ENCODE peak calls at places on chromosomes 7 and 10, in eight cellular contexts. C is right cardiac atrium; P is CD8-positive, alpha-beta memory T cell; D is T-helper 1 cell; I is left ventricle myocardium inferior; U is activated CD4-positive, alpha-beta T cell treated with anti-CD3 and anti-CD28 coated beads for 48 hours; J is AG09309; H is D341Med. W is an unnamed sample.

GRCh38 chr10:61786728-61787127 is 114.8 kb upstream of the ARID5B start:
- DNase-seq in C (no peak), P (no peak), D (no peak), I (no peak), U (peak; percentile 31), J (peak; percentile 42), H (no peak), W (no peak)

GRCh38 chr10:656883-657282 is 32.6 kb downstream of the DIP2C start:
- DNase-seq in C (no peak), P (no peak), D (no peak), I (no peak), U (no peak), J (no peak), H (no peak), W (no peak)

GRCh38 chr7:134991469-134992339 is 5.4 kb downstream of the AGBL3 start:
- DNase-seq in C (no peak), P (no peak), D (no peak), I (no peak), U (no peak), J (no peak), H (no peak), W (no peak)

GRCh38 chr10:70412356-70412755 is 8.4 kb downstream of the EIF4EBP2 start:
- DNase-seq in C (no peak), P (no peak), D (no peak), I (no peak), U (no peak), J (no peak), H (no peak), W (no peak)

GRCh38 chr7:37432240-37432917 is 16.3 kb downstream of the ELMO1 start:
- DNase-seq in C (no peak), P (peak; percentile 32), D (no peak), I (no peak), U (peak; percentile 54), J (no peak), H (no peak), W (no peak)

GRCh38 chr10:74072503-74072902 is 74.6 kb downstream of the VCL start:
- DNase-seq in C (no peak), P (no peak), D (no peak), I (no peak), U (no peak), J (no peak), H (no peak), W (no peak)

GRCh38 chr7:31022726-31023125 is 29.4 kb upstream of the ADCYAP1R1 start:
- DNase-seq in C (no peak), P (no peak), D (no peak), I (no peak), U (no peak), J (no peak), H (no peak), W (no peak)

GRCh38 chr10:119250641-119251314 is 43.4 kb downstream of the GRK5 start:
- DNase-seq in C (no peak), P (no peak), D (no peak), I (no peak), U (peak; percentile 44), J (peak; percentile 59), H (no peak), W (no peak)

GRCh38 chr10:33333260-33334169 is 952 bp downstream of the NRP1 start:
- DNase-seq in C (no peak), P (peak; percentile 30), D (no peak), I (no peak), U (peak; percentile 35), J (no peak), H (no peak), W (no peak)

GRCh38 chr7:76268376-76268775 is 34.1 kb upstream of the HSPB1 start:
- DNase-seq in C (no peak), P (no peak), D (no peak), I (no peak), U (no peak), J (no peak), H (no peak), W (no peak)

GRCh38 chr7:52309631-52310030 is 725.8 kb upstream of the POM121L12 start:
- DNase-seq in C (no peak), P (no peak), D (no peak), I (no peak), U (no peak), J (no peak), H (no peak), W (no peak)

GRCh38 chr7:141709749-141710148 is 1.6 kb downstream of the WEE2 start:
- DNase-seq in C (no peak), P (no peak), D (no peak), I (no peak), U (no peak), J (no peak), H (no peak), W (no peak)

GRCh38 chr10:79399242-79399831 is 46.1 kb downstream of the ZCCHC24 start:
- DNase-seq in C (peak; percentile 96), P (no peak), D (no peak), I (peak; percentile 91), U (no peak), J (peak; percentile 94), H (peak; percentile 39), W (no peak)

GRCh38 chr7:139777304-139777890 is 401 bp downstream of the HIPK2 start:
- DNase-seq in C (peak; percentile 78), P (peak; percentile 36), D (peak; percentile 49), I (peak; percentile 52), U (peak; percentile 56), J (no peak), H (peak; percentile 67), W (peak; percentile 18)

GRCh38 chr10:586151-586550 is 103.3 kb downstream of the DIP2C start:
- DNase-seq in C (no peak), P (no peak), D (no peak), I (no peak), U (no peak), J (no peak), H (no peak), W (no peak)

GRCh38 chr10:86102446-86102845 is 264.1 kb downstream of the GRID1 start:
- DNase-seq in C (no peak), P (no peak), D (no peak), I (no peak), U (no peak), J (no peak), H (no peak), W (no peak)

GRCh38 chr7:45681596-45682357 is 107.6 kb downstream of the ADCY1 start:
- DNase-seq in C (no peak), P (no peak), D (no peak), I (no peak), U (no peak), J (no peak), H (peak; percentile 14), W (no peak)

GRCh38 chr10:70494966-70495365 is 16.4 kb downstream of the PALD1 start:
- DNase-seq in C (peak; percentile 76), P (no peak), D (no peak), I (no peak), U (peak; percentile 32), J (no peak), H (no peak), W (no peak)

GRCh38 chr7:4014649-4015048 is 667.4 kb upstream of the FOXK1 start:
- DNase-seq in C (no peak), P (no peak), D (no peak), I (no peak), U (no peak), J (no peak), H (no peak), W (no peak)

GRCh38 chr7:132028144-132028920 is 471.9 kb upstream of the PODXL start:
- DNase-seq in C (no peak), P (no peak), D (no peak), I (no peak), U (no peak), J (no peak), H (no peak), W (no peak)

GRCh38 chr10:132163826-132164515 is 22.8 kb upstream of the DPYSL4 start:
- DNase-seq in C (no peak), P (no peak), D (no peak), I (no peak), U (no peak), J (no peak), H (no peak), W (no peak)

GRCh38 chr10:11573497-11573896 is 38.0 kb downstream of the USP6NL start:
- DNase-seq in C (no peak), P (no peak), D (no peak), I (no peak), U (no peak), J (peak; percentile 38), H (no peak), W (no peak)